ENCODE peak calls at places on chromosomes 16 and 17, in six cellular contexts. J, N, E, P, Z and A are unnamed samples.
A peak's percentile ranks its signal among the peaks of the same experiment; 100 is the strongest.

GRCh38 chr17:35743911-35744328 is 9.1 kb downstream of the GAS2L2 start:
- DNase-seq in J (peak; percentile 67), N (peak; percentile 51), E (no peak), P (no peak), Z (no peak), A (peak; percentile 61)

GRCh38 chr17:10021239-10021638 is 116.2 kb upstream of the RCVRN start:
- DNase-seq in J (no peak), N (no peak), E (no peak), P (no peak), Z (no peak), A (no peak)

GRCh38 chr16:79067600-79067999 is 532.9 kb downstream of the MAF start:
- DNase-seq in J (no peak), N (no peak), E (no peak), P (no peak), Z (no peak), A (no peak)

GRCh38 chr16:1729445-1729844 is 23.4 kb downstream of the MAPK8IP3 start:
- DNase-seq in J (no peak), N (no peak), E (no peak), P (no peak), Z (no peak), A (no peak)

GRCh38 chr16:89919535-89920406 is 1.1 kb downstream of the MC1R start:
- DNase-seq in J (no peak), N (no peak), E (no peak), P (no peak), Z (no peak), A (no peak)

GRCh38 chr16:84159006-84159405 is 13.9 kb downstream of the DNAAF1 start:
- DNase-seq in J (no peak), N (no peak), E (no peak), P (no peak), Z (no peak), A (no peak)

GRCh38 chr17:45436161-45436560 is 3.5 kb upstream of the ARHGAP27 start:
- DNase-seq in J (no peak), N (no peak), E (no peak), P (no peak), Z (no peak), A (no peak)

GRCh38 chr16:78750611-78751010 is 651.2 kb downstream of the WWOX start:
- DNase-seq in J (no peak), N (no peak), E (no peak), P (no peak), Z (no peak), A (no peak)

GRCh38 chr17:3526491-3526890 is 31.1 kb downstream of the TRPV3 start:
- DNase-seq in J (no peak), N (no peak), E (no peak), P (no peak), Z (no peak), A (no peak)

DNA sequence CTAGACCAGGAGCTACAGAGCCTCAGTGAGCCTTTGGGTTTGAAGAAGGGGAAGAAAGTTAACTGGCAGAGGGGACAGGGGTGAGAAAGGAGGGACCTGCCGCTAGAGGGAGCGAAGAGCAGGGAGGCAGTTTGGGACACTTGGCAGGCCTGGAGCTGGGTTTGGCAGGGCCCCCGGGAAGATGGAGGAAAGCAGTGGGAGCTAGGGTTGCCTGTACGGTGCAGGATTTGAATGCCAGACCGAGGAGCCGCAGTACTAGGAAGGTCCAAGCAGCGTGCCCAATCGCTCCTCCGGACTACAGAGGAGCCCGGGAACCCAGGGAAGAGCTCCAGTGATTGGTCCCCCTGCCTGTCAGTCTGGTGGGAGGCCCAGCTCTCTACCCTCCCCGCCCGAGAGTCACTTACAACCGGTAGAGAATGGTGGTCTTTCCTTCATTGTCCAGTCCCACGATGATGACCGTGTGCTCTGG is 1.3 kb downstream of the ARL5C start:
- DNase-seq in J (peak; percentile 74), N (peak; percentile 90), E (peak; percentile 76), P (peak; percentile 42), Z (peak; percentile 83), A (peak; percentile 96)
- TF ChIP-seq CTCF in J (peak; percentile 72), N (peak; percentile 91), E (peak; percentile 87), P (peak; percentile 84), Z (peak; percentile 80), A (peak; percentile 69)

DNA sequence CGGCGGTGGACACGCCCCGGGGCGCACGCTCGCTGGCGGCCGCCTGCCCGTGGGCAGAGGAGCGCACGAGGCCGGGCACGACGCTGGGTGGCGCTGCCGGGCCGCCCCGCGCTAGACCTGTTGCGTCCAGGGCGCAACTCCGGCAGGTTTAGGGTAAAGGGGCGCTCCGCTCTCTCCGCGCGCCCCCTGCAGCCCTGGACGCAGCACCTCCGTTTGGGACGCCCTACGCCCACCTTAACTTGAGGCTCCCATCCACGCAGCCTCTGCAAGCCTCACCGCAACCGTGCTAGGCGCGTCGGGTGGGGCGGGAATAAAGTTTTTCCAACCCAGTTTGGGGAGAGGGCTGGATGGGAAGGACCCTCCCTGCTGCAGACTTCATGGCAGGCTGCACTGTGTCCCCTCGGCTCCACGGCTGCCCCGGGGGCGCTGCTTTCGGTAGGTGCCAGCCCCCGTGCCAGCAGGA is 299 bp upstream of the SYT17 start:
- DNase-seq in J (peak; percentile 87), N (peak; percentile 25), E (no peak), P (peak; percentile 13), Z (no peak), A (peak; percentile 93)
- TF ChIP-seq CTCF in J (peak; percentile 69), N (peak; percentile 33), E (peak; percentile 53), P (peak; percentile 95), Z (no peak), A (peak; percentile 83)

GRCh38 chr17:80691784-80692183 is 147.1 kb downstream of the RPTOR start:
- DNase-seq in J (no peak), N (no peak), E (no peak), P (no peak), Z (no peak), A (no peak)

GRCh38 chr17:80687819-80688218 is 143.2 kb downstream of the RPTOR start:
- DNase-seq in J (no peak), N (no peak), E (no peak), P (no peak), Z (no peak), A (no peak)

GRCh38 chr17:80693511-80693910 is 148.9 kb downstream of the RPTOR start:
- DNase-seq in J (no peak), N (no peak), E (no peak), P (no peak), Z (no peak), A (no peak)

GRCh38 chr17:80692931-80693467 is 148.4 kb downstream of the RPTOR start:
- DNase-seq in J (no peak), N (no peak), E (no peak), P (no peak), Z (no peak), A (no peak)

GRCh38 chr17:80688994-80689635 is 144.5 kb downstream of the RPTOR start:
- DNase-seq in J (no peak), N (no peak), E (no peak), P (no peak), Z (no peak), A (no peak)
- TF ChIP-seq CTCF in J (no peak), N (no peak), E (no peak), P (no peak), Z (no peak), A (no peak)

GRCh38 chr17:75079023-75079373 is 8.8 kb upstream of the SLC16A5 start:
- DNase-seq in J (no peak), N (no peak), E (no peak), P (no peak), Z (no peak), A (no peak)
- TF ChIP-seq CTCF in J (no peak), N (no peak), E (no peak), P (no peak), Z (no peak), A (no peak)

GRCh38 chr17:7977805-7978204 is 24.6 kb upstream of the GUCY2D start:
- DNase-seq in J (no peak), N (no peak), E (no peak), P (no peak), Z (no peak), A (no peak)

GRCh38 chr17:7982171-7982570 is 20.2 kb upstream of the GUCY2D start:
- DNase-seq in J (no peak), N (peak; percentile 67), E (no peak), P (no peak), Z (no peak), A (no peak)

GRCh38 chr17:7987112-7987893 is 15.1 kb upstream of the GUCY2D start:
- DNase-seq in J (no peak), N (peak; percentile 49), E (no peak), P (no peak), Z (no peak), A (no peak)

GRCh38 chr17:7984904-7985303 is 17.5 kb upstream of the GUCY2D start:
- DNase-seq in J (no peak), N (no peak), E (no peak), P (no peak), Z (no peak), A (no peak)

GRCh38 chr17:7982666-7983065 is 19.7 kb upstream of the GUCY2D start:
- DNase-seq in J (no peak), N (peak; percentile 49), E (no peak), P (no peak), Z (no peak), A (no peak)
- TF ChIP-seq CTCF in J (no peak), N (peak; percentile 32), E (no peak), P (no peak), Z (no peak), A (no peak)

DNA sequence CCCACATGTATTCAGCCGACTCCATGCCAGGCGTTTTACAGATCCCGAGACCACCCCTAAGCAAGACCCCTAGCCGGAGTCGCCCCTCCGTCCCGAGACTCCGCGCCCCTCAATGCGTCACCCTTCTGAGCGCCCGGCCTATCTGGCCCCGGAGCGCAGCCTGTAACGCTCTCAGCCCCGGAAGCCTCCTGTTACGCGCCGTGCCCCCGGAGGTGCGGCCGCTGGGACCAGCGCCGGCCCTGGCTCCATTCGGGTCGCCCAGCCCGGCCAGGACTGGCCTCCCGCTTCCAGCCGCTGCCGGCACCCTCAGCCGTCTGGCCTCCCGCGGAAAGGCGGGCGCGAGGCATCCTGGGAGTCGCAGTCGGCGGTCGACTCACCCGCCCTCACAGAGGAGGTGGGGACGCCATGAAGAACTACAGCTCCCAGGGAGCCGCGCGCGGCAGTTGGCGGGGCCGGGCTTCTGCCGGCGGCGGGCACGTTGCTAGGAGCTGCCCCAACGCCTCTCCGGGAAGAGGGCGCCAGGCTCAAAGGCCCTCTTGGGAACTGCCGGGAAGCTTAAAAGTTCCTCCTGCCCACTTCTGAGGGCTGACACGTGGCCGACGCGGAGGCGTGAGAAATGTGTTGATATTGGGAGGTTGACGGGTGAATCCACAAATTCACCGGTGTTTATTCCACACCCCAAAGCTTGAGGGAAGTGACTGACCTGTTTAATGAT is at the start of gene FBF1:
- DNase-seq in J (peak; percentile 94), N (peak; percentile 88), E (peak; percentile 79), P (peak; percentile 82), Z (peak; percentile 84), A (peak; percentile 98)
- TF ChIP-seq CTCF in J (no peak), N (no peak), E (peak; percentile 8), P (no peak), Z (no peak), A (no peak)

GRCh38 chr17:37766951-37767350 is 22.1 kb upstream of the HNF1B start:
- DNase-seq in J (no peak), N (no peak), E (no peak), P (no peak), Z (no peak), A (no peak)

GRCh38 chr17:37768438-37768837 is 23.6 kb upstream of the HNF1B start:
- DNase-seq in J (no peak), N (no peak), E (no peak), P (no peak), Z (no peak), A (no peak)

GRCh38 chr17:37772982-37773381 is 28.1 kb upstream of the HNF1B start:
- DNase-seq in J (no peak), N (no peak), E (no peak), P (no peak), Z (no peak), A (no peak)

GRCh38 chr17:37770631-37771518 is 26.0 kb upstream of the HNF1B start:
- DNase-seq in J (peak; percentile 73), N (peak; percentile 68), E (no peak), P (peak; percentile 31), Z (no peak), A (no peak)

GRCh38 chr17:37769050-37769449 is 24.2 kb upstream of the HNF1B start:
- DNase-seq in J (no peak), N (no peak), E (no peak), P (no peak), Z (no peak), A (no peak)
- TF ChIP-seq CTCF in J (no peak), N (no peak), E (no peak), P (no peak), Z (no peak), A (no peak)